ENCODE peak calls at places on chromosomes 12 and 14, in ten cellular contexts. One of them, this sample, is unnamed.
A peak's percentile ranks its signal among the peaks of the same experiment; 100 is the strongest.

GRCh38 chr12:117031843-117032592 is 67.2 kb downstream of the TESC start:
- DNase-seq in LoVo: no peak
- DNase-seq in mammary epithelial cell: no peak
- DNase-seq in stimulated activated CD8-positive, alpha-beta memory T cell treated with anti-CD3 and anti-CD28 coated beads, Interleukin-7, amount 100 ng/mL, for 48 hours: no peak
- DNase-seq in hypothalamus: no peak
- DNase-seq in cardiac muscle cell: no peak
- DNase-seq in dermis blood vessel endothelial cell: no peak
- DNase-seq in GM10248: no peak
- DNase-seq in NCI-H2107: no peak
- DNase-seq in kidney epithelial cell: no peak
- DNase-seq in this sample: no peak

GRCh38 chr14:102471921-102472814 is 37.4 kb downstream of the ANKRD9 start:
- DNase-seq in stimulated activated CD8-positive, alpha-beta memory T cell treated with anti-CD3 and anti-CD28 coated beads, Interleukin-7, amount 100 ng/mL, for 48 hours: no peak
- DNase-seq in GM10248: no peak
- DNase-seq in dermis blood vessel endothelial cell: no peak
- DNase-seq in hypothalamus: no peak
- DNase-seq in kidney epithelial cell: no peak
- DNase-seq in mammary epithelial cell: no peak
- DNase-seq in LoVo: no peak
- DNase-seq in NCI-H2107: no peak
- DNase-seq in cardiac muscle cell: no peak
- DNase-seq in this sample: no peak

GRCh38 chr12:113818833-113819232 is 147.3 kb downstream of the RBM19 start:
- DNase-seq in LoVo: no peak
- DNase-seq in NCI-H2107: no peak
- DNase-seq in hypothalamus: no peak
- DNase-seq in kidney epithelial cell: no peak
- DNase-seq in stimulated activated CD8-positive, alpha-beta memory T cell treated with anti-CD3 and anti-CD28 coated beads, Interleukin-7, amount 100 ng/mL, for 48 hours: no peak
- DNase-seq in mammary epithelial cell: no peak
- DNase-seq in cardiac muscle cell: peak; percentile 21
- DNase-seq in GM10248: no peak
- DNase-seq in dermis blood vessel endothelial cell: peak; percentile 25
- DNase-seq in this sample: no peak

GRCh38 chr14:72457641-72458040 is 436.3 kb downstream of the DPF3 start:
- DNase-seq in stimulated activated CD8-positive, alpha-beta memory T cell treated with anti-CD3 and anti-CD28 coated beads, Interleukin-7, amount 100 ng/mL, for 48 hours: no peak
- DNase-seq in cardiac muscle cell: peak; percentile 50
- DNase-seq in hypothalamus: no peak
- DNase-seq in mammary epithelial cell: peak; percentile 24
- DNase-seq in dermis blood vessel endothelial cell: no peak
- DNase-seq in LoVo: no peak
- DNase-seq in NCI-H2107: no peak
- DNase-seq in kidney epithelial cell: no peak
- DNase-seq in GM10248: no peak
- DNase-seq in this sample: no peak

GRCh38 chr14:70887207-70888150 is 19.8 kb upstream of the PCNX1 start:
- DNase-seq in mammary epithelial cell: peak; percentile 54
- DNase-seq in kidney epithelial cell: no peak
- DNase-seq in dermis blood vessel endothelial cell: no peak
- DNase-seq in stimulated activated CD8-positive, alpha-beta memory T cell treated with anti-CD3 and anti-CD28 coated beads, Interleukin-7, amount 100 ng/mL, for 48 hours: no peak
- DNase-seq in hypothalamus: no peak
- DNase-seq in GM10248: no peak
- DNase-seq in cardiac muscle cell: peak; percentile 41
- DNase-seq in NCI-H2107: no peak
- DNase-seq in LoVo: no peak
- DNase-seq in this sample: no peak

GRCh38 chr12:75650100-75650499 is 138.7 kb upstream of the KRR1 start:
- DNase-seq in stimulated activated CD8-positive, alpha-beta memory T cell treated with anti-CD3 and anti-CD28 coated beads, Interleukin-7, amount 100 ng/mL, for 48 hours: no peak
- DNase-seq in mammary epithelial cell: no peak
- DNase-seq in NCI-H2107: no peak
- DNase-seq in cardiac muscle cell: no peak
- DNase-seq in LoVo: no peak
- DNase-seq in kidney epithelial cell: no peak
- DNase-seq in dermis blood vessel endothelial cell: no peak
- DNase-seq in GM10248: no peak
- DNase-seq in hypothalamus: no peak
- DNase-seq in this sample: no peak

GRCh38 chr14:75562048-75562447 is 16.4 kb upstream of the FLVCR2 start:
- DNase-seq in mammary epithelial cell: peak; percentile 34
- DNase-seq in kidney epithelial cell: peak; percentile 12
- DNase-seq in NCI-H2107: no peak
- DNase-seq in stimulated activated CD8-positive, alpha-beta memory T cell treated with anti-CD3 and anti-CD28 coated beads, Interleukin-7, amount 100 ng/mL, for 48 hours: peak; percentile 53
- DNase-seq in GM10248: no peak
- DNase-seq in cardiac muscle cell: no peak
- DNase-seq in hypothalamus: no peak
- DNase-seq in LoVo: no peak
- DNase-seq in dermis blood vessel endothelial cell: no peak
- DNase-seq in this sample: no peak

GRCh38 chr12:96195845-96196451 is 1.8 kb downstream of the ELK3 start:
- DNase-seq in GM10248: no peak
- DNase-seq in stimulated activated CD8-positive, alpha-beta memory T cell treated with anti-CD3 and anti-CD28 coated beads, Interleukin-7, amount 100 ng/mL, for 48 hours: peak; percentile 15
- DNase-seq in LoVo: no peak
- DNase-seq in kidney epithelial cell: no peak
- DNase-seq in dermis blood vessel endothelial cell: peak; percentile 78
- DNase-seq in cardiac muscle cell: peak; percentile 70
- DNase-seq in hypothalamus: peak; percentile 13
- DNase-seq in mammary epithelial cell: peak; percentile 61
- DNase-seq in NCI-H2107: no peak
- DNase-seq in this sample: no peak

GRCh38 chr12:57590892-57591566 is at the start of gene PIP4K2C:
- DNase-seq in mammary epithelial cell: peak; percentile 88
- DNase-seq in LoVo: peak; percentile 97
- DNase-seq in cardiac muscle cell: peak; percentile 50
- DNase-seq in kidney epithelial cell: peak; percentile 45
- DNase-seq in stimulated activated CD8-positive, alpha-beta memory T cell treated with anti-CD3 and anti-CD28 coated beads, Interleukin-7, amount 100 ng/mL, for 48 hours: peak; percentile 73
- DNase-seq in NCI-H2107: peak; percentile 81
- DNase-seq in GM10248: peak; percentile 97
- DNase-seq in hypothalamus: peak; percentile 73
- DNase-seq in dermis blood vessel endothelial cell: peak; percentile 21
- DNase-seq in this sample: no peak

GRCh38 chr12:6829532-6830220 is 1.5 kb downstream of the P3H3 start:
- DNase-seq in stimulated activated CD8-positive, alpha-beta memory T cell treated with anti-CD3 and anti-CD28 coated beads, Interleukin-7, amount 100 ng/mL, for 48 hours: no peak
- DNase-seq in LoVo: no peak
- DNase-seq in kidney epithelial cell: no peak
- DNase-seq in GM10248: no peak
- DNase-seq in dermis blood vessel endothelial cell: no peak
- DNase-seq in NCI-H2107: no peak
- DNase-seq in hypothalamus: no peak
- DNase-seq in cardiac muscle cell: no peak
- DNase-seq in mammary epithelial cell: no peak
- DNase-seq in this sample: no peak

GRCh38 chr12:1318327-1319031 is 275.9 kb downstream of the FBXL14 start:
- DNase-seq in dermis blood vessel endothelial cell: peak; percentile 13
- DNase-seq in mammary epithelial cell: peak; percentile 52
- DNase-seq in hypothalamus: peak; percentile 14
- DNase-seq in kidney epithelial cell: no peak
- DNase-seq in NCI-H2107: peak; percentile 90
- DNase-seq in LoVo: no peak
- DNase-seq in cardiac muscle cell: peak; percentile 64
- DNase-seq in stimulated activated CD8-positive, alpha-beta memory T cell treated with anti-CD3 and anti-CD28 coated beads, Interleukin-7, amount 100 ng/mL, for 48 hours: no peak
- DNase-seq in GM10248: no peak
- DNase-seq in this sample: no peak

GRCh38 chr14:92578511-92578910 is 64.9 kb downstream of the RIN3 start:
- DNase-seq in hypothalamus: no peak
- DNase-seq in cardiac muscle cell: peak; percentile 19
- DNase-seq in kidney epithelial cell: no peak
- DNase-seq in stimulated activated CD8-positive, alpha-beta memory T cell treated with anti-CD3 and anti-CD28 coated beads, Interleukin-7, amount 100 ng/mL, for 48 hours: no peak
- DNase-seq in LoVo: no peak
- DNase-seq in dermis blood vessel endothelial cell: no peak
- DNase-seq in GM10248: no peak
- DNase-seq in NCI-H2107: no peak
- DNase-seq in mammary epithelial cell: peak; percentile 30
- DNase-seq in this sample: no peak

GRCh38 chr12:65278576-65279386 is at the start of gene MSRB3:
- DNase-seq in hypothalamus: peak; percentile 58
- DNase-seq in cardiac muscle cell: peak; percentile 88
- DNase-seq in LoVo: peak; percentile 56
- DNase-seq in kidney epithelial cell: peak; percentile 18
- DNase-seq in NCI-H2107: no peak
- DNase-seq in dermis blood vessel endothelial cell: peak; percentile 75
- DNase-seq in mammary epithelial cell: peak; percentile 64
- DNase-seq in stimulated activated CD8-positive, alpha-beta memory T cell treated with anti-CD3 and anti-CD28 coated beads, Interleukin-7, amount 100 ng/mL, for 48 hours: no peak
- DNase-seq in GM10248: peak; percentile 73
- DNase-seq in this sample: no peak

GRCh38 chr12:26940820-26941219 is 2.5 kb downstream of the FGFR1OP2 start:
- DNase-seq in cardiac muscle cell: peak; percentile 55
- DNase-seq in NCI-H2107: no peak
- DNase-seq in GM10248: peak; percentile 15
- DNase-seq in kidney epithelial cell: no peak
- DNase-seq in dermis blood vessel endothelial cell: peak; percentile 33
- DNase-seq in hypothalamus: no peak
- DNase-seq in mammary epithelial cell: no peak
- DNase-seq in LoVo: no peak
- DNase-seq in stimulated activated CD8-positive, alpha-beta memory T cell treated with anti-CD3 and anti-CD28 coated beads, Interleukin-7, amount 100 ng/mL, for 48 hours: no peak
- DNase-seq in this sample: no peak

GRCh38 chr14:32480337-32480736 is 151.2 kb downstream of the AKAP6 start:
- DNase-seq in dermis blood vessel endothelial cell: no peak
- DNase-seq in LoVo: no peak
- DNase-seq in cardiac muscle cell: no peak
- DNase-seq in mammary epithelial cell: no peak
- DNase-seq in stimulated activated CD8-positive, alpha-beta memory T cell treated with anti-CD3 and anti-CD28 coated beads, Interleukin-7, amount 100 ng/mL, for 48 hours: no peak
- DNase-seq in kidney epithelial cell: no peak
- DNase-seq in GM10248: no peak
- DNase-seq in hypothalamus: no peak
- DNase-seq in NCI-H2107: no peak
- DNase-seq in this sample: no peak

GRCh38 chr14:67562025-67562775 is 29.1 kb downstream of the PLEKHH1 start:
- DNase-seq in NCI-H2107: no peak
- DNase-seq in stimulated activated CD8-positive, alpha-beta memory T cell treated with anti-CD3 and anti-CD28 coated beads, Interleukin-7, amount 100 ng/mL, for 48 hours: no peak
- DNase-seq in kidney epithelial cell: no peak
- DNase-seq in mammary epithelial cell: no peak
- DNase-seq in dermis blood vessel endothelial cell: no peak
- DNase-seq in cardiac muscle cell: no peak
- DNase-seq in GM10248: no peak
- DNase-seq in hypothalamus: no peak
- DNase-seq in LoVo: no peak
- DNase-seq in this sample: no peak

GRCh38 chr14:93301821-93302447 is 30.9 kb downstream of the BTBD7 start:
- DNase-seq in dermis blood vessel endothelial cell: no peak
- DNase-seq in GM10248: no peak
- DNase-seq in NCI-H2107: no peak
- DNase-seq in mammary epithelial cell: peak; percentile 52
- DNase-seq in hypothalamus: no peak
- DNase-seq in stimulated activated CD8-positive, alpha-beta memory T cell treated with anti-CD3 and anti-CD28 coated beads, Interleukin-7, amount 100 ng/mL, for 48 hours: no peak
- DNase-seq in LoVo: no peak
- DNase-seq in kidney epithelial cell: peak; percentile 78
- DNase-seq in cardiac muscle cell: no peak
- DNase-seq in this sample: peak; percentile 20

GRCh38 chr12:104519190-104519857 is 62.6 kb downstream of the CHST11 start:
- DNase-seq in hypothalamus: no peak
- DNase-seq in kidney epithelial cell: no peak
- DNase-seq in stimulated activated CD8-positive, alpha-beta memory T cell treated with anti-CD3 and anti-CD28 coated beads, Interleukin-7, amount 100 ng/mL, for 48 hours: peak; percentile 17
- DNase-seq in mammary epithelial cell: no peak
- DNase-seq in LoVo: no peak
- DNase-seq in cardiac muscle cell: no peak
- DNase-seq in GM10248: no peak
- DNase-seq in dermis blood vessel endothelial cell: peak; percentile 37
- DNase-seq in NCI-H2107: no peak
- DNase-seq in this sample: no peak

GRCh38 chr12:107405436-107405835 is 280.2 kb upstream of the PWP1 start:
- DNase-seq in stimulated activated CD8-positive, alpha-beta memory T cell treated with anti-CD3 and anti-CD28 coated beads, Interleukin-7, amount 100 ng/mL, for 48 hours: no peak
- DNase-seq in cardiac muscle cell: no peak
- DNase-seq in kidney epithelial cell: no peak
- DNase-seq in NCI-H2107: no peak
- DNase-seq in mammary epithelial cell: no peak
- DNase-seq in GM10248: no peak
- DNase-seq in hypothalamus: peak; percentile 46
- DNase-seq in dermis blood vessel endothelial cell: no peak
- DNase-seq in LoVo: no peak
- DNase-seq in this sample: no peak

GRCh38 chr12:85920324-85920947 is 46.3 kb downstream of the NTS start:
- DNase-seq in mammary epithelial cell: peak; percentile 12
- DNase-seq in hypothalamus: no peak
- DNase-seq in cardiac muscle cell: peak; percentile 38
- DNase-seq in NCI-H2107: no peak
- DNase-seq in stimulated activated CD8-positive, alpha-beta memory T cell treated with anti-CD3 and anti-CD28 coated beads, Interleukin-7, amount 100 ng/mL, for 48 hours: no peak
- DNase-seq in dermis blood vessel endothelial cell: peak; percentile 52
- DNase-seq in kidney epithelial cell: no peak
- DNase-seq in LoVo: peak; percentile 67
- DNase-seq in GM10248: peak; percentile 23
- DNase-seq in this sample: no peak

GRCh38 chr12:123532021-123532420 is 1.5 kb downstream of the RILPL1 start:
- DNase-seq in kidney epithelial cell: no peak
- DNase-seq in GM10248: peak; percentile 39
- DNase-seq in NCI-H2107: no peak
- DNase-seq in dermis blood vessel endothelial cell: peak; percentile 92
- DNase-seq in cardiac muscle cell: peak; percentile 56
- DNase-seq in stimulated activated CD8-positive, alpha-beta memory T cell treated with anti-CD3 and anti-CD28 coated beads, Interleukin-7, amount 100 ng/mL, for 48 hours: no peak
- DNase-seq in LoVo: no peak
- DNase-seq in hypothalamus: peak; percentile 5
- DNase-seq in mammary epithelial cell: peak; percentile 41
- DNase-seq in this sample: no peak

GRCh38 chr14:63308723-63309317 is 9.9 kb downstream of the GPHB5 start:
- DNase-seq in hypothalamus: no peak
- DNase-seq in LoVo: peak; percentile 34
- DNase-seq in cardiac muscle cell: peak; percentile 33
- DNase-seq in dermis blood vessel endothelial cell: peak; percentile 70
- DNase-seq in mammary epithelial cell: no peak
- DNase-seq in NCI-H2107: no peak
- DNase-seq in stimulated activated CD8-positive, alpha-beta memory T cell treated with anti-CD3 and anti-CD28 coated beads, Interleukin-7, amount 100 ng/mL, for 48 hours: no peak
- DNase-seq in GM10248: peak; percentile 22
- DNase-seq in kidney epithelial cell: no peak
- DNase-seq in this sample: no peak

GRCh38 chr14:93317836-93318807 is 14.7 kb downstream of the BTBD7 start:
- DNase-seq in dermis blood vessel endothelial cell: peak; percentile 80
- DNase-seq in kidney epithelial cell: no peak
- DNase-seq in hypothalamus: no peak
- DNase-seq in mammary epithelial cell: no peak
- DNase-seq in stimulated activated CD8-positive, alpha-beta memory T cell treated with anti-CD3 and anti-CD28 coated beads, Interleukin-7, amount 100 ng/mL, for 48 hours: no peak
- DNase-seq in GM10248: no peak
- DNase-seq in cardiac muscle cell: peak; percentile 83
- DNase-seq in NCI-H2107: no peak
- DNase-seq in LoVo: peak; percentile 11
- DNase-seq in this sample: no peak

GRCh38 chr12:68788554-68789143 is 19.3 kb upstream of the MDM2 start:
- DNase-seq in NCI-H2107: no peak
- DNase-seq in kidney epithelial cell: no peak
- DNase-seq in stimulated activated CD8-positive, alpha-beta memory T cell treated with anti-CD3 and anti-CD28 coated beads, Interleukin-7, amount 100 ng/mL, for 48 hours: no peak
- DNase-seq in hypothalamus: no peak
- DNase-seq in LoVo: no peak
- DNase-seq in dermis blood vessel endothelial cell: no peak
- DNase-seq in mammary epithelial cell: no peak
- DNase-seq in GM10248: no peak
- DNase-seq in cardiac muscle cell: no peak
- DNase-seq in this sample: no peak

GRCh38 chr12:121725420-121725819 is 12.9 kb downstream of the TMEM120B start:
- DNase-seq in LoVo: no peak
- DNase-seq in cardiac muscle cell: no peak
- DNase-seq in GM10248: no peak
- DNase-seq in kidney epithelial cell: no peak
- DNase-seq in NCI-H2107: no peak
- DNase-seq in dermis blood vessel endothelial cell: no peak
- DNase-seq in mammary epithelial cell: no peak
- DNase-seq in hypothalamus: no peak
- DNase-seq in stimulated activated CD8-positive, alpha-beta memory T cell treated with anti-CD3 and anti-CD28 coated beads, Interleukin-7, amount 100 ng/mL, for 48 hours: no peak
- DNase-seq in this sample: no peak

GRCh38 chr12:42458575-42458974 is 131.0 kb downstream of the PRICKLE1 start:
- DNase-seq in LoVo: no peak
- DNase-seq in NCI-H2107: no peak
- DNase-seq in stimulated activated CD8-positive, alpha-beta memory T cell treated with anti-CD3 and anti-CD28 coated beads, Interleukin-7, amount 100 ng/mL, for 48 hours: no peak
- DNase-seq in hypothalamus: no peak
- DNase-seq in cardiac muscle cell: no peak
- DNase-seq in kidney epithelial cell: no peak
- DNase-seq in GM10248: no peak
- DNase-seq in mammary epithelial cell: no peak
- DNase-seq in dermis blood vessel endothelial cell: no peak
- DNase-seq in this sample: no peak

GRCh38 chr14:68624541-68625220 is 168.2 kb downstream of the ZFP36L1 start:
- DNase-seq in mammary epithelial cell: no peak
- DNase-seq in stimulated activated CD8-positive, alpha-beta memory T cell treated with anti-CD3 and anti-CD28 coated beads, Interleukin-7, amount 100 ng/mL, for 48 hours: no peak
- DNase-seq in GM10248: no peak
- DNase-seq in hypothalamus: no peak
- DNase-seq in NCI-H2107: no peak
- DNase-seq in LoVo: no peak
- DNase-seq in kidney epithelial cell: no peak
- DNase-seq in cardiac muscle cell: no peak
- DNase-seq in dermis blood vessel endothelial cell: no peak
- DNase-seq in this sample: no peak

GRCh38 chr14:100081997-100082625 is 16.9 kb downstream of the EVL start:
- DNase-seq in LoVo: no peak
- DNase-seq in kidney epithelial cell: no peak
- DNase-seq in cardiac muscle cell: no peak
- DNase-seq in dermis blood vessel endothelial cell: no peak
- DNase-seq in NCI-H2107: no peak
- DNase-seq in GM10248: no peak
- DNase-seq in hypothalamus: no peak
- DNase-seq in mammary epithelial cell: no peak
- DNase-seq in stimulated activated CD8-positive, alpha-beta memory T cell treated with anti-CD3 and anti-CD28 coated beads, Interleukin-7, amount 100 ng/mL, for 48 hours: no peak
- DNase-seq in this sample: no peak

This sample was measured in epithelial cell of prostate.